ENCODE peak calls at places on chromosomes 12 and 14, in six cellular contexts. J is K562, F is lower lobe of right lung, A is GM06990, C is testis, T is AG04450. S is an unnamed sample.
A peak's percentile ranks its signal among the peaks of the same experiment; 100 is the strongest.

GRCh38 chr12:29429999-29430698 is 49.2 kb upstream of the ERGIC2 start:
- DNase-seq in C (no peak), T (no peak), F (peak; percentile 39), J (no peak), A (no peak), S (no peak)

GRCh38 chr14:105855246-105855892 is 329.0 kb downstream of the TMEM121 start:
- DNase-seq in F (peak; percentile 37), C (peak; percentile 9), T (no peak), J (no peak), A (no peak), S (no peak)

GRCh38 chr12:92010368-92010767 is 135.3 kb downstream of the BTG1 start:
- DNase-seq in T (no peak), A (no peak), C (no peak), F (no peak), J (no peak), S (no peak)

GRCh38 chr14:44448816-44449411 is 58.2 kb downstream of the FSCB start:
- DNase-seq in C (no peak), F (no peak), T (no peak), A (no peak), J (peak; percentile 38), S (no peak)

GRCh38 chr14:52793061-52793460 is 1.7 kb upstream of the GNPNAT1 start:
- DNase-seq in C (no peak), T (no peak), F (no peak), J (no peak), A (no peak), S (no peak)

GRCh38 chr12:111413442-111414086 is 7.8 kb downstream of the SH2B3 start:
- DNase-seq in F (peak; percentile 51), C (no peak), T (no peak), J (no peak), A (no peak), S (no peak)

GRCh38 chr14:52951730-52952481 is 1.1 kb upstream of the FERMT2 start:
- DNase-seq in F (no peak), A (no peak), J (peak; percentile 8), C (peak; percentile 69), T (peak; percentile 66), S (peak; percentile 35)

GRCh38 chr12:75655233-75655879 is 143.9 kb upstream of the KRR1 start:
- DNase-seq in C (no peak), F (no peak), A (peak; percentile 6), T (no peak), J (no peak), S (peak; percentile 22)

GRCh38 chr14:22854963-22855724 is 16.4 kb upstream of the LRP10 start:
- DNase-seq in C (no peak), A (no peak), F (no peak), T (no peak), J (no peak), S (peak; percentile 29)

GRCh38 chr12:29066061-29066588 is 83.0 kb upstream of the FAR2 start:
- DNase-seq in J (no peak), C (peak; percentile 31), T (no peak), A (no peak), F (no peak), S (peak; percentile 62)

GRCh38 chr14:20878695-20879094 is 12.5 kb upstream of the RNASE3 start:
- DNase-seq in A (no peak), T (no peak), F (no peak), C (no peak), J (no peak), S (no peak)

GRCh38 chr14:24037658-24038037 is 14.2 kb upstream of the CARMIL3 start:
- DNase-seq in T (no peak), F (no peak), J (no peak), C (no peak), A (no peak), S (no peak)

GRCh38 chr14:81336009-81336408 is 64.1 kb downstream of the STON2 start:
- DNase-seq in F (no peak), C (no peak), J (no peak), A (no peak), T (no peak), S (no peak)

GRCh38 chr12:12521923-12522322 is 40.7 kb downstream of the DUSP16 start:
- DNase-seq in J (no peak), F (no peak), A (no peak), T (no peak), C (no peak), S (no peak)

GRCh38 chr12:89267404-89267803 is 84.9 kb downstream of the DUSP6 start:
- DNase-seq in J (no peak), A (no peak), F (no peak), C (no peak), T (no peak), S (no peak)

GRCh38 chr12:52828156-52829090 is 5.7 kb downstream of the KRT79 start:
- DNase-seq in J (no peak), T (no peak), A (no peak), C (no peak), F (no peak), S (no peak)

GRCh38 chr12:5059358-5059757 is 15.7 kb downstream of the KCNA5 start:
- DNase-seq in J (no peak), T (no peak), C (no peak), F (no peak), A (no peak), S (peak; percentile 82)

GRCh38 chr14:32818576-32818975 is 120.1 kb upstream of the NPAS3 start:
- DNase-seq in F (no peak), C (no peak), J (no peak), T (no peak), A (no peak), S (no peak)

GRCh38 chr12:103698752-103699540 is 111.9 kb downstream of the STAB2 start:
- DNase-seq in A (no peak), F (no peak), T (no peak), J (no peak), C (no peak), S (peak; percentile 36)

GRCh38 chr12:94263905-94264655 is 115.7 kb downstream of the PLXNC1 start:
- DNase-seq in A (no peak), T (no peak), C (no peak), J (no peak), F (peak; percentile 77), S (no peak)

GRCh38 chr14:52043690-52044089 is 25.2 kb downstream of the NID2 start:
- DNase-seq in J (peak; percentile 30), F (no peak), C (peak; percentile 43), T (no peak), A (no peak), S (peak; percentile 39)

GRCh38 chr12:76190249-76190648 is 105.8 kb upstream of the NAP1L1 start:
- DNase-seq in J (no peak), F (no peak), A (no peak), C (no peak), T (no peak), S (no peak)

GRCh38 chr12:132851465-132851864 is 22.8 kb upstream of the GOLGA3 start:
- DNase-seq in A (no peak), F (no peak), J (no peak), C (no peak), T (no peak), S (no peak)

GRCh38 chr14:93829839-93830481 is 41.7 kb upstream of the PRIMA1 start:
- DNase-seq in A (no peak), J (no peak), T (no peak), C (no peak), F (no peak), S (no peak)

GRCh38 chr12:83183132-83183531 is 496.4 kb downstream of the TMTC2 start:
- DNase-seq in T (no peak), A (no peak), C (no peak), F (no peak), J (no peak), S (no peak)
- TF ChIP-seq CTCF in T (no peak), A (no peak), C (no peak), F (no peak), J (no peak), S (no peak)

DNA sequence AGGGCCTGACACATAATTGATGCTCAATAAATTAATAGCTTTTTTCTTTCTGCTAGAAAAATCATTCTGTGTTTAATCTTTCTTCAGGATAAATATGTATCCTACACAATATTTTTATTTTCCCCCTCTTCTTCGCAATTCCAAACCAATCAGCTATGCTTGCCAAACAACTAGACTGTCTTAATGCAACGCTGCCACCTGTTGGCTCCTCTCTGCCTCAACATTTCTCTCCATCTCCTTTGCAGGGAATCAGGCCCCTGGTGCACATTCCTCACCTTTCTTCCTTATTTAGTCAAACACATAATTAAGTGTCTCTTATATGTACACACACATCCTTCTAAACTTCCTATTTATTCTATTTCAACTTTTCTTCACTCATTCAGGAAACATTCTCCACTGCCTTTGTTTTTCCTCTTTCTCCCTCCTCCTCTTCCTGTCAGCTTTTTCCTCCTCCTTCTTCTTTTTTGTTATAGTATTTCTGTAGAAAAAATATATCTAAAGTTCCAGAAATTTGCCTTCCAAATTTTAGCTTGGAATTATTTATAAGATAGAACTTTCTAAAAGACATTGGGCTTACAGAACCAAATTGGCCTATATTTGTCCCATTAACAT is 406.0 kb downstream of the PRKD1 start:
- DNase-seq in F (no peak), T (no peak), C (peak; percentile 37), A (no peak), J (no peak), S (peak; percentile 6)
- TF ChIP-seq CTCF in F (no peak), T (peak; percentile 44), C (no peak), A (no peak), J (peak; percentile 13), S (peak; percentile 14)

GRCh38 chr12:1591543-1591942 is 2.8 kb downstream of the FBXL14 start:
- DNase-seq in C (no peak), J (no peak), T (no peak), A (no peak), F (no peak), S (no peak)

GRCh38 chr12:1594045-1594294 is 411 bp downstream of the FBXL14 start:
- DNase-seq in F (peak; percentile 81), C (peak; percentile 60), T (no peak), J (no peak), A (peak; percentile 83), S (peak; percentile 85)

GRCh38 chr12:1593232-1594044 is 943 bp downstream of the FBXL14 start:
- DNase-seq in A (peak; percentile 78), T (no peak), J (no peak), F (peak; percentile 78), C (peak; percentile 59), S (peak; percentile 61)

GRCh38 chr12:1591029-1591428 is 3.4 kb downstream of the FBXL14 start:
- DNase-seq in J (no peak), T (no peak), C (no peak), F (no peak), A (no peak), S (peak; percentile 42)

DNA sequence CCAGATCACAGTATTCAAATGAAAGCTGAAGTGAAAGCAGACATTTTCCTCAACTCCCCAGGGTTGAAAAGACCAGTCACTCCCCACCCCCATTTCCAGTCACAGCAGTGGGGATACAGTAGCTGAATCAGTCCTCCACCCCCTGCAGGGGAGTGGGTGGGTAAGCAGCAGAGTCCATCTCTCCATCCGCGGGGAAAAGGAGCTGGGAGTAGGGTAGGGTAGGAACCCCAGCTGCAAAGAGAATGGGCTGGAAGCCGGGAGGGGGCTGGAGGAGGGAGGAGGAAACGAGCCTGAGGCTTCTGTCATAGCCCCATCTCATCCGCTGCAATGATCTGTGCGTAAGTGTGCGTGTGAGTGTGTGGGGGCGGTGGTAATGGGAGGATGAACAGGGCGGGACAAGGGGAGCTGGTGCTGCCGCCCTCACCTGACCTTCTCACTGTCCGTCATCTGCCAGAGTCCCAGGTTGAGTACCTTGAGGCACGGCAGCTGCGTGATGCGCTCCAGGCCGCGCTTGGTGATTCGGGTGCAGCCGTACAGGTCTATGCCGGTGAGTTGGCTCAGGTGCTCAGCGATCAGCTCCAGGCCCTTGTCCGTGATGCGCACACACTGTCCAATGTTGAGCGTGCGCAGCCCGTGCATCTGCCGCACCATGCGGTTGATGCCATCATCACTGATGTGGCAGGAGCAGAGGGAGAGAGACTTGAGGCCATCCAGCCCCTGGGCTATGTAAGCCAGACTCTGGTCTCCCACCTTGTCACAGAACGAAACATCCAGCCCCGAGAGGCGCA is 1.7 kb downstream of the FBXL14 start:
- DNase-seq in F (peak; percentile 47), C (peak; percentile 61), T (no peak), J (peak; percentile 42), A (peak; percentile 77), S (peak; percentile 80)
- TF ChIP-seq CTCF in F (no peak), C (no peak), T (peak; percentile 28), J (no peak), A (no peak), S (no peak)

GRCh38 chr12:126337556-126337955 is 1272.3 kb downstream of the AACS start:
- DNase-seq in C (no peak), A (no peak), J (no peak), F (no peak), T (peak; percentile 0), S (no peak)
- TF ChIP-seq CTCF in C (no peak), A (no peak), J (no peak), F (no peak), T (no peak), S (no peak)